ENCODE peak calls at places on chromosome 10, in ten cellular contexts. G, B, E, N, J, P, U, F, X and M are unnamed samples.

GRCh38 chr10:27285093-27285492 is 44.5 kb upstream of the ACBD5 start:
- DNase-seq in G (no peak), N (peak), U (peak), P (no peak), F (peak), B (no peak), E (peak), X (no peak), J (no peak), M (no peak)

GRCh38 chr10:30637881-30638467 is 8.4 kb upstream of the LYZL2 start:
- DNase-seq in E (no peak), F (peak), G (no peak), U (peak), X (peak), J (no peak), P (peak), B (no peak), N (no peak), M (peak)

GRCh38 chr10:17059197-17059688 is 70.4 kb downstream of the CUBN start:
- DNase-seq in X (peak), J (no peak), G (no peak), N (no peak), P (peak), B (no peak), F (no peak), U (peak), E (no peak), M (peak)

GRCh38 chr10:17229016-17229716 is 1.1 kb downstream of the VIM start:
- DNase-seq in E (peak), X (no peak), B (peak), U (peak), P (no peak), J (peak), G (peak), N (peak), F (peak), M (peak)

GRCh38 chr10:55820478-55820877 is 540.6 kb downstream of the ZWINT start:
- DNase-seq in J (no peak), B (no peak), G (no peak), P (no peak), E (no peak), X (no peak), N (no peak), F (no peak), U (no peak), M (no peak)

GRCh38 chr10:31099664-31100063 is 68.0 kb upstream of the ZNF438 start:
- DNase-seq in B (peak), J (no peak), G (no peak), E (no peak), X (no peak), P (no peak), F (no peak), U (no peak), N (no peak), M (no peak)

GRCh38 chr10:71316081-71316785 is 2.8 kb upstream of the SLC29A3 start:
- DNase-seq in E (no peak), P (no peak), G (no peak), X (no peak), F (no peak), N (no peak), U (peak), B (no peak), J (no peak), M (no peak)

GRCh38 chr10:44399478-44400451 is 14.9 kb upstream of the CXCL12 start:
- DNase-seq in G (no peak), U (no peak), X (no peak), E (no peak), F (peak), N (no peak), P (peak), B (no peak), J (no peak), M (no peak)

GRCh38 chr10:27360581-27361172 is 120.1 kb upstream of the ACBD5 start:
- DNase-seq in U (peak), N (peak), J (peak), F (peak), B (no peak), G (peak), E (peak), P (no peak), X (peak), M (peak)

GRCh38 chr10:47222461-47222860 is 77.5 kb upstream of the GDF10 start:
- DNase-seq in U (no peak), F (peak), J (no peak), N (no peak), G (no peak), P (no peak), B (no peak), X (no peak), E (no peak), M (no peak)

GRCh38 chr10:43922335-43923280 is 273.9 kb upstream of the ZNF32 start:
- DNase-seq in B (no peak), X (no peak), F (peak), N (no peak), P (no peak), G (no peak), U (no peak), E (no peak), J (no peak), M (no peak)

GRCh38 chr10:60025279-60025678 is 118.9 kb upstream of the CCDC6 start:
- DNase-seq in B (no peak), G (no peak), U (no peak), J (no peak), X (no peak), E (no peak), P (no peak), F (no peak), N (no peak), M (no peak)

GRCh38 chr10:111087331-111087756 is 10.5 kb downstream of the ADRA2A start:
- DNase-seq in E (no peak), P (no peak), U (no peak), B (no peak), N (no peak), G (no peak), F (no peak), J (no peak), X (no peak), M (no peak)

GRCh38 chr10:29794776-29795635 is 160.2 kb upstream of the SVIL start:
- DNase-seq in P (peak), F (no peak), B (no peak), N (no peak), X (no peak), G (no peak), U (peak), J (no peak), E (no peak), M (no peak)

GRCh38 chr10:43816351-43817321 is 168.0 kb upstream of the ZNF32 start:
- DNase-seq in P (peak), J (no peak), B (no peak), E (peak), G (peak), F (peak), N (peak), U (peak), X (peak), M (peak)

GRCh38 chr10:69481280-69481679 is 30.0 kb downstream of the TSPAN15 start:
- DNase-seq in B (no peak), E (no peak), F (no peak), G (no peak), J (no peak), P (no peak), N (no peak), X (no peak), U (no peak), M (no peak)

GRCh38 chr10:49164587-49165188 is 23.5 kb downstream of the TMEM273 start:
- DNase-seq in P (no peak), E (peak), G (no peak), F (peak), N (no peak), B (no peak), J (no peak), U (peak), X (no peak), M (no peak)

GRCh38 chr10:87541114-87541513 is 36.4 kb downstream of the MINPP1 start:
- DNase-seq in X (no peak), P (no peak), F (no peak), N (no peak), J (no peak), U (no peak), G (no peak), E (no peak), B (no peak), M (no peak)

GRCh38 chr10:9339702-9340101 is 1285.2 kb downstream of the GATA3 start:
- DNase-seq in N (no peak), J (no peak), P (no peak), E (no peak), B (no peak), X (no peak), U (no peak), G (no peak), F (no peak), M (no peak)

GRCh38 chr10:78541528-78542470 is 508.1 kb downstream of the RPS24 start:
- DNase-seq in F (no peak), B (peak), E (peak), N (no peak), P (no peak), U (peak), J (no peak), X (no peak), G (no peak), M (no peak)

GRCh38 chr10:131910663-131911314 is 10.0 kb downstream of the PPP2R2D start:
- DNase-seq in N (no peak), E (no peak), F (no peak), J (no peak), B (peak), G (no peak), U (no peak), X (no peak), P (no peak), M (no peak)

GRCh38 chr10:1157615-1157933 is 101.4 kb downstream of the WDR37 start:
- DNase-seq in P (no peak), N (no peak), B (no peak), E (no peak), F (no peak), G (no peak), U (no peak), X (no peak), J (no peak), M (no peak)

GRCh38 chr10:68598978-68599753 is 39.0 kb downstream of the TET1 start:
- DNase-seq in U (peak), P (peak), J (peak), B (peak), G (peak), N (no peak), E (peak), F (peak), X (peak), M (peak)

GRCh38 chr10:102678842-102679289 is 34.6 kb downstream of the TRIM8 start:
- DNase-seq in U (peak), N (no peak), J (peak), B (peak), G (peak), P (no peak), E (peak), X (no peak), F (peak), M (no peak)

GRCh38 chr10:10794776-10795175 is 222.9 kb upstream of the CELF2 start:
- DNase-seq in P (peak), G (no peak), F (peak), X (no peak), U (peak), E (no peak), B (no peak), J (no peak), N (no peak), M (no peak)

GRCh38 chr10:104614245-104614831 is 26.8 kb upstream of the SORCS3 start:
- DNase-seq in G (no peak), X (no peak), J (no peak), U (no peak), E (no peak), P (no peak), N (no peak), F (peak), B (no peak), M (no peak)

GRCh38 chr10:45308707-45309106 is 6.7 kb downstream of the OR13A1 start:
- DNase-seq in X (no peak), J (no peak), F (peak), E (no peak), B (no peak), N (no peak), P (no peak), G (no peak), U (no peak), M (no peak)

GRCh38 chr10:110863361-110863760 is 8.4 kb upstream of the PDCD4 start:
- DNase-seq in E (no peak), P (no peak), G (no peak), U (no peak), J (no peak), B (no peak), X (no peak), F (no peak), N (no peak), M (no peak)

GRCh38 chr10:124545756-124546369 is 84.2 kb downstream of the LHPP start:
- DNase-seq in J (no peak), F (no peak), G (no peak), U (no peak), E (no peak), B (no peak), N (no peak), X (no peak), P (no peak), M (no peak)
- H3K4me3 ChIP-seq in J (no peak), F (no peak), G (no peak), U (no peak), E (no peak), B (no peak), N (no peak), X (no peak), P (no peak), M (no peak)

GRCh38 chr10:99432047-99432446 is 1.6 kb upstream of the GOT1 start:
- DNase-seq in N (no peak), E (no peak), F (no peak), P (no peak), J (no peak), U (no peak), G (no peak), B (no peak), X (no peak), M (no peak)
- H3K4me3 ChIP-seq in N (no peak), E (peak), F (peak), P (no peak), J (no peak), U (no peak), G (peak), B (peak), X (no peak), M (no peak)

GRCh38 chr10:62182171-62182570 is 86.5 kb downstream of the RTKN2 start:
- DNase-seq in B (no peak), N (no peak), P (no peak), U (no peak), E (no peak), F (no peak), G (no peak), X (no peak), J (no peak), M (no peak)
- H3K4me3 ChIP-seq in B (no peak), N (peak), P (no peak), U (no peak), E (no peak), F (no peak), G (no peak), X (no peak), J (no peak), M (no peak)

DNA sequence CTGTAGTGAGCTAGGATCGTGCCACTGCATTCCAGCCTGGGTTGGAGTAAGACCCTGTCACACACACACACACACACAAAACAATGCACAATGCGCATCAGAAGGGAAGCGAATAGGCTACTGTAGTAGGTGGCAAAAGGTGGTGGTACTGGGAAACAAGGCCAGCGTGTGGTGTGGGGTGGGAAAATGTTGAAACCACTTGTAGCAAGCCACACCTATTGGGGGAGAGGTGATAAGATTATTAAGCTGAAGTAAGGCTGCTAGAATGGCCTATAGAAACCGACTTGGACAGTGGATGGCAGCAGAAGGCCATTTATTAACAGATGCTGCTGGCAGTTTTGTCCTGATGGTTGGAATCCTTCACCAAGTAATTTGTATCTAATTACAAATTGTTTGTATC is 7.2 kb upstream of the CHCHD1 start:
- DNase-seq in X (no peak), U (peak), N (no peak), J (no peak), F (no peak), E (no peak), P (no peak), B (no peak), G (no peak), M (no peak)
- H3K4me3 ChIP-seq in X (peak), U (peak), N (no peak), J (no peak), F (peak), E (peak), P (peak), B (no peak), G (no peak), M (peak)

GRCh38 chr10:114405011-114405350 is 679 bp upstream of the AFAP1L2 start:
- DNase-seq in N (no peak), P (no peak), J (no peak), B (no peak), U (no peak), F (no peak), E (no peak), X (no peak), G (no peak), M (no peak)
- H3K4me3 ChIP-seq in N (no peak), P (no peak), J (peak), B (peak), U (no peak), F (peak), E (peak), X (no peak), G (peak), M (no peak)

DNA sequence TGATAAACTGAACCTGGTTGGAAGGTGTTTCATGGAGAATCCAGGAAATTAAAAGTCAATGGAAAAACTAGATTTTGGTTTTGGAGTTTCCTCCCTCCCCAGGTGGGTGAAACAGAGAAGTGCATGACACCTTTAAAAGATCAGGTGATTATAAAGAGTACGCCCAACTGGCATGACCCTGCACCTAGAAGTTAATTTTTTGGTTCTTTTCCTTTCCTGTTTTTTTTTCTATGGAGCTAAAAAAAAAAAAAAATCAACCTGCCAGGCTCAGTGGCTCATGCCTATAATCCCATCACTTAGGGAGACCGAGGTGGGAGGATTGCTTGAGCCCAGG is 7.9 kb downstream of the GJD4 start:
- DNase-seq in B (no peak), N (no peak), E (no peak), G (no peak), F (no peak), J (no peak), P (no peak), U (no peak), X (no peak), M (no peak)
- H3K4me3 ChIP-seq in B (no peak), N (no peak), E (no peak), G (no peak), F (no peak), J (no peak), P (no peak), U (no peak), X (no peak), M (no peak)

GRCh38 chr10:13099666-13100348 is at the start of gene OPTN:
- DNase-seq in N (peak), P (no peak), F (peak), X (peak), U (peak), J (peak), G (peak), B (peak), E (peak), M (peak)

GRCh38 chr10:13100349-13101294 is 659 bp downstream of the OPTN start:
- DNase-seq in N (peak), G (peak), U (peak), J (no peak), X (no peak), F (peak), E (no peak), P (no peak), B (peak), M (no peak)

GRCh38 chr10:13104697-13105096 is 4.7 kb downstream of the OPTN start:
- DNase-seq in B (no peak), U (no peak), F (no peak), N (no peak), E (no peak), J (no peak), P (no peak), G (no peak), X (no peak), M (no peak)

GRCh38 chr10:13103554-13103953 is 3.6 kb downstream of the OPTN start:
- DNase-seq in E (no peak), J (no peak), N (no peak), G (no peak), U (no peak), F (no peak), P (no peak), B (no peak), X (no peak), M (no peak)

DNA sequence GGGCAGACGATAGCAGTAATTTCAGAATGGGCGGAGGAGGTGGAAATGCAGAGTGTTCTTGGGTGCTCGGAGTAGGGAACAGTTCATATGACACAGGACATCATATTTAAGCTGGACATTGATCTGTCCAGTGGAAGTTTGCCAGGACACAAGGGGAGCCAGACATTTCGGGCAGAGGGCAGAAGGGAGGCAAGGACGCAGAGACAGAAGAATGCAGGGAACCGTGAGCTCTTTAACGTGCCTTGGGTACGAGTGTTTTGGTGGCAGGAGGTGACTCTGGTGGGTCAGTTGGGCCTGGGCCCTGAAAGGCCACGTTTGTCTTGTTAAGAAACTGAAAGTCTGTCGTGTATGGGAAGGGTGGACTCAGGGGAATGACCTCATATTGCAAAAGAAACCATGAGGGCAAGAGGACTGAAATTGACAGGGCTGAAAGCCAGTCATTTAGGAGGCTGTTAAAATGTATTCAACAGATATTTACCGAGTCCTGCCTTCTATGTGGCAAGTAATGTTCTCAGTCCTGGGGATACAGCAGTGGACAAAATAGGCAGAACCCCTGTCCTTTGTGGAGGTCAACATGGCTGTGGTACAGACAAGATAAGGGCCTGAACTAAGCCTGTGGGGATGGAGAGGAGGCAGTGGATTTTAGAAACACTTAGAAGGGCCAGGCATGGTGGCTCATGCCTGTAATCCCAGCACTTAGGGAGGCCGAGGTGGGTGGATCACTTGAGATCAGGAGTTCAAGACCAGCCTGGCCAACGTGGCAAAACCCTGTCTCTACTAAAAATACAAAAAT is 2.2 kb downstream of the OPTN start:
- DNase-seq in G (no peak), U (peak), J (no peak), E (peak), N (no peak), B (no peak), P (no peak), F (no peak), X (no peak), M (peak)
- H3K4me3 ChIP-seq in G (no peak), U (no peak), J (peak), E (peak), N (no peak), B (peak), P (peak), F (no peak), X (peak), M (no peak)

DNA sequence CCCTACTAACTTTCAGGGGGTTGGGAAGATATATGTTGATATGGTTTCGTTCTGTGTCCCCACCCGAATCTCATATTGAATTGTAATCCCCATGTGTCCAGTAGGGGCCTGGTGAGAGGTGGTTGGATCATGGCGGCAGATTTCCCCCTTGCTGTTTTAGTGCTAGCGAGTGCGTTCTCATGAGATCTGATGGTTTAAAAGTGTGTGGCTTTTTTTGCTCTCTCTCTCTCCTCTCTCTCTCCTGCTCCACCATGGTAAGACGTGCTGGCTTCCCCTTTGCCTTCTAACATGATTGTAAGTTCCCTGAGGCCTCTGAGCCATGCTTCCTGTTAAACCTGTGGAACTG is 68.4 kb upstream of the PDZD8 start:
- DNase-seq in N (no peak), X (no peak), B (no peak), G (no peak), E (no peak), J (no peak), F (no peak), U (no peak), P (no peak), M (no peak)
- H3K4me3 ChIP-seq in N (no peak), X (no peak), B (no peak), G (no peak), E (no peak), J (no peak), F (no peak), U (no peak), P (no peak), M (no peak)